ENCODE peak calls at places on chromosomes 5 and 9, in six cellular contexts. O is upper lobe of right lung; P is naive thymus-derived CD4-positive, alpha-beta T cell; E is DND-41; X is psoas muscle; W is tibial nerve. N is an unnamed sample. For H3K4me1, the result is how much of the 10 kb centered on the place peaks cover.

GRCh38 chr5:10521466-10522223 is 42.2 kb upstream of the ANKRD33B start:
- DNase-seq in O (no peak), X (no peak), E (no peak), W (no peak), P (no peak), N (no peak)

GRCh38 chr5:86909896-86910295 is 292.2 kb downstream of the COX7C start:
- DNase-seq in O (no peak), X (no peak), P (no peak), E (no peak), W (no peak), N (no peak)

GRCh38 chr9:649128-650074 is 192.1 kb upstream of the DMRT1 start:
- DNase-seq in P (no peak), O (no peak), W (no peak), E (no peak), X (no peak), N (no peak)

GRCh38 chr9:12853021-12853420 is 78.2 kb downstream of the LURAP1L start:
- DNase-seq in E (no peak), O (no peak), P (no peak), X (no peak), W (no peak), N (no peak)

GRCh38 chr5:90917928-90918327 is 359.3 kb downstream of the ADGRV1 start:
- DNase-seq in X (no peak), P (no peak), E (no peak), O (no peak), W (no peak), N (no peak)

GRCh38 chr9:89801723-89802680 is 197.2 kb downstream of the GADD45G start:
- DNase-seq in P (no peak), E (no peak), W (no peak), O (no peak), X (no peak), N (no peak)

GRCh38 chr5:139968547-139969261 is 74.4 kb downstream of the NRG2 start:
- DNase-seq in O (peak), E (peak), P (peak), X (peak), W (peak), N (peak)

GRCh38 chr9:88988796-88989641 is 2.2 kb upstream of the S1PR3 start:
- DNase-seq in X (no peak), P (peak), W (no peak), E (peak), O (no peak), N (no peak)

GRCh38 chr5:177984565-177985166 is 11.4 kb downstream of the PROP1 start:
- DNase-seq in W (no peak), O (no peak), E (no peak), P (no peak), X (no peak), N (no peak)

GRCh38 chr5:100430268-100430900 is 104.8 kb upstream of the FAM174A start:
- DNase-seq in E (peak), X (peak), P (peak), O (no peak), W (peak), N (peak)

GRCh38 chr5:104189909-104190308 is 627.3 kb upstream of the NUDT12 start:
- DNase-seq in X (no peak), E (no peak), O (no peak), P (no peak), W (no peak), N (no peak)

GRCh38 chr5:168467755-168468280 is 18.5 kb upstream of the RARS1 start:
- DNase-seq in O (no peak), P (no peak), X (no peak), W (no peak), E (no peak), N (no peak)

GRCh38 chr5:78830647-78831046 is 154.5 kb downstream of the ARSB start:
- DNase-seq in P (no peak), X (no peak), W (no peak), O (no peak), E (no peak), N (no peak)

GRCh38 chr5:147858520-147858919 is 20.0 kb upstream of the SCGB3A2 start:
- DNase-seq in X (no peak), E (no peak), P (no peak), O (no peak), W (no peak), N (no peak)

GRCh38 chr5:103211858-103212500 is 46.6 kb upstream of the MACIR start:
- DNase-seq in O (no peak), W (no peak), X (no peak), E (no peak), P (no peak), N (no peak)

GRCh38 chr5:163460562-163461176 is at the start of gene HMMR:
- DNase-seq in O (no peak), E (no peak), P (no peak), W (no peak), X (no peak), N (no peak)

GRCh38 chr5:54844905-54845566 is 140.4 kb downstream of the ESM1 start:
- DNase-seq in X (no peak), O (no peak), P (peak), E (no peak), W (no peak), N (peak)

GRCh38 chr5:148437249-148437648 is 53.5 kb downstream of the FBXO38 start:
- DNase-seq in P (no peak), W (no peak), O (no peak), X (no peak), E (no peak), N (peak)

GRCh38 chr5:73789851-73790281 is 163.9 kb downstream of the ARHGEF28 start:
- DNase-seq in P (no peak), E (no peak), W (no peak), X (no peak), O (no peak), N (no peak)

GRCh38 chr5:10488144-10488543 is 46.5 kb downstream of the ROPN1L start:
- DNase-seq in E (no peak), O (no peak), X (no peak), W (no peak), P (no peak), N (no peak)

GRCh38 chr5:169548315-169548714 is 35.3 kb upstream of the SPDL1 start:
- DNase-seq in O (no peak), W (no peak), X (no peak), E (no peak), P (no peak), N (no peak)

GRCh38 chr5:137269297-137269696 is 229.8 kb downstream of the SPOCK1 start:
- DNase-seq in X (no peak), O (no peak), P (no peak), E (no peak), W (no peak), N (no peak)

GRCh38 chr5:171736976-171737848 is 48.4 kb upstream of the SMIM23 start:
- DNase-seq in O (peak), W (no peak), P (no peak), X (peak), E (no peak), N (no peak)

GRCh38 chr5:57413145-57413544 is 69.5 kb downstream of the ACTBL2 start:
- DNase-seq in E (no peak), O (no peak), W (no peak), P (no peak), X (no peak), N (no peak)

GRCh38 chr5:57412680-57413079 is 69.9 kb downstream of the ACTBL2 start:
- DNase-seq in O (no peak), W (no peak), X (no peak), P (no peak), E (no peak), N (no peak)

GRCh38 chr5:57417320-57417719 is 65.3 kb downstream of the ACTBL2 start:
- DNase-seq in E (no peak), P (no peak), W (no peak), O (no peak), X (no peak), N (no peak)

GRCh38 chr5:57416246-57416996 is 66.2 kb downstream of the ACTBL2 start:
- DNase-seq in O (no peak), P (no peak), W (no peak), E (no peak), X (no peak), N (no peak)

GRCh38 chr5:57414857-57415256 is 67.8 kb downstream of the ACTBL2 start:
- DNase-seq in X (no peak), P (no peak), W (no peak), E (no peak), O (no peak), N (no peak)
- H3K27ac ChIP-seq in X (no peak), P (no peak), W (no peak), E (no peak), O (no peak), N (no peak)

DNA sequence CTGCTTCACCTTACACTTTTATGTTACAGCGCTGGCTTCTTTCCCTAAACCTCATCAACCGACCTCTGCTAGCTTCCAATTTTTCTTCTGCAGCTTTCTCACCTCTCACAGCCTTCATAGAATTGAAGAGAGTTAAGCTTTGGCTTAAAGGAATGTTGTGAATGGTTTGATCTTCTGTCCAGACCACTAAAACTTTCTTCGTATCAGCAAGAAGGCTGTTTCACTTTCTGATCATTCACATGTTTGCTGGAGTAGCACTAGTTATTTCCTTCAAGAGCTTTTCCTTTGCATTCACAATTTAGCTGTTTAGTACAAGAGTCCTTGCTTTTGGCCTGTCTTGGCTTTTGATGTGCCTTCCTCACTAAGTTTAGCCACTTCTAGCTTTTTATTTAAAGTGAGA is 49.5 kb downstream of the NR3C1 start:
- DNase-seq in O (no peak), X (no peak), W (no peak), P (no peak), E (no peak), N (peak)
- H3K4me1 ChIP-seq in O (half or more), X (half or more), W (half or more), P (half or more), E (half or more), N (half or more)

GRCh38 chr9:127767405-127767804 is 11.1 kb downstream of the SH2D3C start:
- DNase-seq in W (no peak), E (no peak), X (no peak), O (no peak), P (no peak), N (no peak)

GRCh38 chr9:127769101-127769500 is 9.4 kb downstream of the SH2D3C start:
- DNase-seq in P (no peak), W (no peak), E (no peak), X (no peak), O (no peak), N (no peak)

GRCh38 chr9:127767909-127768331 is 10.5 kb downstream of the SH2D3C start:
- DNase-seq in O (no peak), E (no peak), X (no peak), P (no peak), W (no peak), N (no peak)

GRCh38 chr9:127769985-127770904 is 8.2 kb downstream of the SH2D3C start:
- DNase-seq in O (no peak), X (no peak), E (no peak), P (no peak), W (no peak), N (no peak)

GRCh38 chr9:127768666-127769065 is 9.8 kb downstream of the SH2D3C start:
- DNase-seq in O (no peak), X (no peak), P (no peak), E (no peak), W (no peak), N (no peak)
- H3K4me3 ChIP-seq in O (peak), X (peak), P (no peak), E (no peak), W (no peak), N (peak)

DNA sequence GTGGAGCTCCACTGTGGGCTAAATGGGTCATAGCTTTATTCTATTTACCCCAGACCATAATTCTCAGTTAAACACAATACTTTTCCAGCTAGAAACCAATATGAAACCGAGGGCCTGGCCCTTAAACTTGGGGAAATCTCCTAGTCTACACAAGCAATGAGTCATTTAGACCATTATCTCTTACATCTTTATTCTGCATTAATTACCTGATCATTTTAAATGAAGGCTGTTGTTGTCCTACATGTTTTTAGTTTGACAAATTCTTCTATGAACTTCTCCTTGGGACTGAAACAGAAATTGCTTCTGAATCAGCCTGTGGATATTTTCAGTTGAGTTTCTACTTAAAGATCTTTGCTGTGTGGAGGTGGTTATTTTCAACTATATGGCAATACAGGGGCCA is 37.9 kb downstream of the RAI14 start:
- DNase-seq in X (no peak), O (no peak), W (no peak), P (no peak), E (no peak), N (no peak)
- H3K27ac ChIP-seq in X (no peak), O (no peak), W (peak), P (no peak), E (no peak), N (no peak)

GRCh38 chr5:176646707-176647029 is 616 bp upstream of the TSPAN17 start:
- DNase-seq in P (no peak), O (no peak), E (no peak), X (no peak), W (no peak), N (peak)

GRCh38 chr5:176647030-176647869 is at the start of gene TSPAN17:
- DNase-seq in O (peak), P (peak), E (peak), X (peak), W (peak), N (peak)

GRCh38 chr5:176647870-176648466 is 684 bp downstream of the TSPAN17 start:
- DNase-seq in W (peak), P (no peak), E (no peak), X (peak), O (peak), N (no peak)

GRCh38 chr5:176650354-176650884 is 3.1 kb downstream of the TSPAN17 start:
- DNase-seq in P (no peak), X (no peak), W (no peak), O (peak), E (no peak), N (no peak)

GRCh38 chr5:176648467-176649194 is 1.3 kb downstream of the TSPAN17 start:
- DNase-seq in O (peak), E (no peak), P (peak), W (no peak), X (no peak), N (peak)
- H3K4me1 ChIP-seq in O (under half), E (under half), P (under half), W (under half), X (under half), N (under half)

GRCh38 chr5:160198148-160198545 is 31.2 kb upstream of the FABP6 start:
- DNase-seq in W (no peak), O (no peak), E (no peak), P (no peak), X (no peak), N (no peak)

GRCh38 chr5:160199410-160199911 is 29.8 kb upstream of the FABP6 start:
- DNase-seq in E (peak), W (peak), X (peak), O (peak), P (peak), N (peak)

GRCh38 chr5:160197341-160198147 is 31.8 kb upstream of the FABP6 start:
- DNase-seq in W (no peak), P (no peak), X (no peak), E (no peak), O (no peak), N (no peak)

DNA sequence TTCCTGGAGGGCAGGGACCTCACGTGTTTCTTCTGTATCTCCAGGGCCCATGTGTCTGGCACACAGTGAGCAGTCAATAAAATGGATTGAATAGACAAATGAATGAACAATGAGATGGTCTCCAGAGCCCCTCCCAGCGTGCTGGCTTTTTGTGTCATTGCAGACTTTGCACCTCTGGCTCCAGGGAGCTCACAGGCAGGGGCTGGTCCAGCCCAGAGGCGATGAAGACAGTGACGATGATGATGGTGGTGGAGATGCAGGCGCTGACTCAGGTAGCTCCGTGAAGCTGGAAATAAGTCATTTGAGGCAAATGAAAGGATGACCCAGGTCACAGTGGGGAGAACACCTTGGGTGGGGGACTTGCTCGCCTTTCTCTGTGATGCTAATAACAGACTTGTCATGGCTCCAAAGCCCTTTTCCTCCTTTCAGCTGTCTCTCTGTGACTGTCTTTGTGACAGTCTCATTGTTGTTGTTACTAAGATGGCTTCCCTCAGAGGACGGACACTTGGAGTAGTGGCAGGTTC is 30.4 kb upstream of the FABP6 start:
- DNase-seq in O (no peak), P (no peak), W (no peak), X (no peak), E (no peak), N (no peak)
- H3K4me3 ChIP-seq in O (peak), P (no peak), W (no peak), X (peak), E (no peak), N (no peak)

GRCh38 chr9:109967651-109968331 is 187.8 kb downstream of the PALM2AKAP2 start:
- DNase-seq in E (no peak), W (no peak), X (no peak), O (no peak), P (no peak), N (no peak)

GRCh38 chr9:109971226-109971625 is 191.2 kb downstream of the PALM2AKAP2 start:
- DNase-seq in P (no peak), W (no peak), X (no peak), O (no peak), E (no peak), N (no peak)

GRCh38 chr9:109968332-109968657 is 188.3 kb downstream of the PALM2AKAP2 start:
- DNase-seq in X (no peak), P (peak), O (no peak), W (no peak), E (no peak), N (no peak)

GRCh38 chr9:109968702-109969450 is 188.9 kb downstream of the PALM2AKAP2 start:
- DNase-seq in X (no peak), O (no peak), E (no peak), P (no peak), W (no peak), N (no peak)

DNA sequence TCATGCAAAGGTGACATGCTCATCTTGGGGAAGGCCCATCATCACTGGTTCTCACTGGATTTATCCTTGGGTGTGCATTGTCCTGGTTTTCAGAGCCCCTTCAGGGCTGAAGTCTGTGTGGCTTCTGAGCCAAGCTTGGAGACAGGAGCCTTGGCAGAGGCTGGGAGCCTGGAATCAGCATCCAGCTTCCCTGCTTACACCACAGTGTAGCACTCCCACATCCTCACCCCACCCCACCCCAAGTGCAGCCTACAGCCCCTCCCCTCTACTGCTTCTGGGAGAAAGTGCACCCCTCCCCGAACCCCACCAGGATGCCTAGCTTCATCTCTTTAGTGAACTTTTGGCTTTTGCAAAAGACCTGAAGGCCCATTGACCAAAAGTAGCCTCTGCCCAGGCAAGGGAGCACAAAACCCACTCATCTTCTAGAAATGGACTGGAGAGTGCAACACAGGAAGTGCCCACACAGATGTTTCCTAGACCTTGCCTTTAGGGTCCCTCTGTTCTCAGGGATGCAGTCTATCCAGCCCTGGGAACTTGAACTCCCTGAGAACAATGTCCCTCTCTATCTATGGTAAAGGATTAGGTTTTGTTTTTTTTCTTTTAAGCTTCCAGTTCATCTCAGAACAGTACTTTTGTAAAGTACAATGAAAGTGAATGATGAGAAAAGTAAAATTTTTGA is 189.7 kb downstream of the PALM2AKAP2 start:
- DNase-seq in E (no peak), X (no peak), P (no peak), W (no peak), O (no peak), N (no peak)
- H3K27ac ChIP-seq in E (no peak), X (no peak), P (peak), W (no peak), O (peak), N (peak)

DNA sequence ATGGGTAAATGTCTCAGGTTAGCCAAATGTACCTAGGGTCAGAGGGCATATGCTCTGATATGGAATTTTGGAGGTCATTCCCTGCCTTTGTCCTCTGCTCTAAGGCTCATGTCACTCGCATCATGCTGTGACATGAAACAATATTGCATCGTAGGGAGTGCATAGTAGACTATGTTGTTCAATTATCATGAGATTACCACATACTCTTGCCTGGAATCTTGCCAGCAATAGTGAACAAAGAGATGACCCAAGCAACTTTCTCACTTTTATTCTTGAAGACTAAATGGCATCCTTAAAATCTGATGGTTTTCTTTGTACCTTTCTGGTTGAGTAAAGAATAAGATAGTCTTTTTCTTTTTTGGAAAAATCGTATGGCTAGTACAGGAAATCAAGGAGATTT is 27.7 kb downstream of the ZNF462 start:
- DNase-seq in X (no peak), P (no peak), O (no peak), W (no peak), E (no peak), N (no peak)
- H3K4me1 ChIP-seq in X (half or more), P (under half), O (under half), W (under half), E (under half), N (under half)

N was measured in CD4-positive, CD25-positive, alpha-beta regulatory T cell.